ENCODE peak calls at places on chromosomes 13 and 19, in four cellular contexts. D is T1000, E is HEK293T, R is WTC11. F is an unnamed sample.

GRCh38 chr19:10112037-10112751 is 701 bp downstream of the P2RY11 start:
- DNase-seq in D (no peak), E (no peak), R (no peak), F (no peak)

GRCh38 chr13:109964164-109964563 is 177.8 kb upstream of the IRS2 start:
- DNase-seq in D (no peak), E (no peak), R (no peak), F (no peak)

GRCh38 chr13:36888645-36889044 is 31.4 kb downstream of the SMAD9 start:
- DNase-seq in D (no peak), E (no peak), R (no peak), F (no peak)

GRCh38 chr13:33212396-33212795 is 73.2 kb downstream of the STARD13 start:
- DNase-seq in D (no peak), E (no peak), R (no peak), F (no peak)

GRCh38 chr19:37718357-37718756 is 1.2 kb downstream of the ZNF607 start:
- DNase-seq in D (no peak), E (no peak), R (peak), F (no peak)

GRCh38 chr13:97194473-97194872 is 27.7 kb upstream of the MBNL2 start:
- DNase-seq in D (no peak), E (no peak), R (no peak), F (no peak)

GRCh38 chr19:19385900-19386339 is 19.6 kb upstream of the GATAD2A start:
- DNase-seq in D (no peak), E (no peak), R (peak), F (peak)

GRCh38 chr19:2327773-2328400 is 499 bp downstream of the LSM7 start:
- DNase-seq in D (peak), E (no peak), R (no peak), F (no peak)

GRCh38 chr13:110799246-110800236 is 86.0 kb downstream of the ING1 start:
- DNase-seq in D (no peak), E (no peak), R (no peak), F (no peak)

GRCh38 chr19:5826531-5827341 is 12.8 kb downstream of the FUT6 start:
- DNase-seq in D (peak), E (peak), R (peak), F (peak)

GRCh38 chr19:23440791-23441190 is 45.5 kb upstream of the ZNF91 start:
- DNase-seq in D (no peak), E (peak), R (peak), F (peak)

GRCh38 chr13:37475151-37475550 is 123.4 kb downstream of the POSTN start:
- DNase-seq in D (no peak), E (no peak), R (no peak), F (no peak)

GRCh38 chr13:27905650-27906049 is 14.2 kb upstream of the PDX1 start:
- DNase-seq in D (no peak), E (no peak), R (no peak), F (no peak)

GRCh38 chr19:38145627-38146026 is 78.4 kb downstream of the DPF1 start:
- DNase-seq in D (no peak), E (no peak), R (no peak), F (no peak)

GRCh38 chr13:93635687-93636086 is 409.1 kb downstream of the GPC6 start:
- DNase-seq in D (no peak), E (no peak), R (no peak), F (no peak)

GRCh38 chr19:55753401-55753800 is 5.5 kb upstream of the RFPL4A start:
- DNase-seq in D (no peak), E (no peak), R (no peak), F (no peak)

GRCh38 chr13:99496322-99497142 is 4.7 kb upstream of the TM9SF2 start:
- DNase-seq in D (peak), E (no peak), R (no peak), F (no peak)

GRCh38 chr13:91228083-91228482 is 119.4 kb upstream of the MIR17HG start:
- DNase-seq in D (no peak), E (no peak), R (no peak), F (no peak)

F was measured in nephron progenitor cell.